ENCODE peak calls at places on chromosomes 3 and 15, in eight cellular contexts. V is uterus, X is Peyer's patch, I is heart left ventricle, N is sigmoid colon, Z is ovary, Q is spleen, R is IMR-90. M is an unnamed sample.

GRCh38 chr3:122389892-122390291 is 5.9 kb downstream of the FAM162A start:
- DNase-seq in V (no peak), X (no peak), I (no peak), N (no peak), Z (no peak), Q (no peak), R (no peak), M (no peak)

GRCh38 chr15:74843445-74843828 is 481 bp upstream of the ULK3 start:
- DNase-seq in V (no peak), X (no peak), I (no peak), N (no peak), Z (no peak), Q (no peak), R (no peak), M (no peak)

GRCh38 chr3:15979490-15979889 is 181.7 kb upstream of the ANKRD28 start:
- DNase-seq in V (no peak), X (no peak), I (no peak), N (no peak), Z (no peak), Q (no peak), R (no peak), M (no peak)

GRCh38 chr3:48215019-48215418 is 8.3 kb upstream of the CAMP start:
- DNase-seq in V (peak; percentile 41), X (no peak), I (peak; percentile 38), N (peak; percentile 73), Z (no peak), Q (no peak), R (no peak), M (no peak)

GRCh38 chr15:77107531-77108355 is 36.8 kb upstream of the TSPAN3 start:
- DNase-seq in V (peak; percentile 53), X (peak; percentile 64), I (peak; percentile 45), N (peak; percentile 72), Z (peak; percentile 65), Q (no peak), R (peak; percentile 60), M (peak; percentile 25)

GRCh38 chr15:57227181-57227580 is 149.1 kb upstream of the CGNL1 start:
- DNase-seq in V (no peak), X (no peak), I (no peak), N (no peak), Z (no peak), Q (no peak), R (no peak), M (no peak)

GRCh38 chr3:33787328-33788009 is 11.0 kb upstream of the PDCD6IP start:
- DNase-seq in V (peak; percentile 48), X (peak; percentile 65), I (peak; percentile 46), N (peak; percentile 73), Z (peak; percentile 44), Q (no peak), R (peak; percentile 72), M (peak; percentile 49)

GRCh38 chr3:8742921-8743605 is 9.5 kb downstream of the CAV3 start:
- DNase-seq in V (no peak), X (no peak), I (no peak), N (no peak), Z (no peak), Q (no peak), R (peak; percentile 74), M (peak; percentile 15)

GRCh38 chr3:97340940-97341339 is 423.6 kb upstream of the ARL6 start:
- DNase-seq in V (no peak), X (no peak), I (no peak), N (no peak), Z (no peak), Q (no peak), R (no peak), M (no peak)

GRCh38 chr3:125141596-125142417 is 70.7 kb downstream of the SLC12A8 start:
- DNase-seq in V (peak; percentile 61), X (peak; percentile 65), I (peak; percentile 84), N (peak; percentile 84), Z (peak; percentile 78), Q (peak; percentile 95), R (no peak), M (peak; percentile 68)

GRCh38 chr3:79018671-79019136 is 749.1 kb downstream of the ROBO1 start:
- DNase-seq in V (peak; percentile 59), X (peak; percentile 72), I (peak; percentile 61), N (peak; percentile 81), Z (peak; percentile 74), Q (peak; percentile 78), R (peak; percentile 64), M (no peak)

GRCh38 chr3:121692010-121692699 is 31.5 kb upstream of the HCLS1 start:
- DNase-seq in V (no peak), X (no peak), I (no peak), N (no peak), Z (no peak), Q (no peak), R (no peak), M (no peak)

GRCh38 chr3:13626915-13627460 is 78.1 kb downstream of the FBLN2 start:
- DNase-seq in V (no peak), X (no peak), I (no peak), N (no peak), Z (no peak), Q (no peak), R (no peak), M (no peak)

GRCh38 chr3:76438971-76439370 is 600.9 kb upstream of the ROBO2 start:
- DNase-seq in V (no peak), X (no peak), I (no peak), N (no peak), Z (no peak), Q (no peak), R (peak; percentile 77), M (no peak)

GRCh38 chr3:124119056-124119721 is 127.3 kb upstream of the ROPN1 start:
- DNase-seq in V (peak; percentile 24), X (no peak), I (no peak), N (no peak), Z (no peak), Q (no peak), R (peak; percentile 88), M (no peak)

GRCh38 chr3:188788621-188789081 is 383.1 kb upstream of the TPRG1 start:
- DNase-seq in V (no peak), X (no peak), I (peak; percentile 25), N (no peak), Z (no peak), Q (no peak), R (peak; percentile 97), M (no peak)

GRCh38 chr3:10648181-10648580 is 142.8 kb upstream of the ATP2B2 start:
- DNase-seq in V (no peak), X (no peak), I (no peak), N (no peak), Z (no peak), Q (peak; percentile 17), R (no peak), M (no peak)

GRCh38 chr3:61627768-61628185 is 66.4 kb downstream of the PTPRG start:
- DNase-seq in V (no peak), X (no peak), I (no peak), N (no peak), Z (no peak), Q (no peak), R (peak; percentile 93), M (no peak)

GRCh38 chr3:10783360-10784346 is 32.4 kb upstream of the SLC6A11 start:
- DNase-seq in V (no peak), X (no peak), I (no peak), N (no peak), Z (no peak), Q (no peak), R (peak; percentile 22), M (no peak)

GRCh38 chr3:56596441-56596840 is 39.5 kb downstream of the CCDC66 start:
- DNase-seq in V (no peak), X (no peak), I (no peak), N (no peak), Z (no peak), Q (no peak), R (no peak), M (no peak)

DNA sequence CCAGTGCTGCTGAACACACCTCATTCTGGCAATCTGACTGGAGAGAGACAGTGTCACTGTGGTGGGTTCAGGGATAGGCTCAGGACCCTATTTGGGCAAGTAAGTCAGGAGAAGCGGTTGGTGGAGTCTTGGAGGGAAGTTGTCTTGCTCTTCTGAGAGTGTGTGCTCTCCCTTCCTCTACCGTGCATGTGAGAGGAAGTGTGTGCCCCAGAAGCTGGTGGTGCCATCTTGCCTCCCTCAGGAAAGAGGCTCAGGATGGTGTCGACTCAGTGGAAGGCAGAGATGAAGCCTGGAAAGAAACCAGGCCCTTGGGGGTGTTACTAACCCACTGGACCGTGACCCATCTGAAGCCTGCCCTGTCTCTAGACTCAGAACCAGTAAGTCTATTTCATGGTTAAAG is 6.8 kb upstream of the RARRES1 start:
- DNase-seq in V (no peak), X (no peak), I (no peak), N (no peak), Z (no peak), Q (no peak), R (no peak), M (no peak)
- H3K27ac ChIP-seq in V (no peak overlapping the region), X (no peak overlapping the region), I (no peak overlapping the region), N (no peak overlapping the region), Z (no peak overlapping the region), Q (no peak overlapping the region), R (peak overlapping the region; percentile 95), M (peak overlapping the region; percentile 69)

DNA sequence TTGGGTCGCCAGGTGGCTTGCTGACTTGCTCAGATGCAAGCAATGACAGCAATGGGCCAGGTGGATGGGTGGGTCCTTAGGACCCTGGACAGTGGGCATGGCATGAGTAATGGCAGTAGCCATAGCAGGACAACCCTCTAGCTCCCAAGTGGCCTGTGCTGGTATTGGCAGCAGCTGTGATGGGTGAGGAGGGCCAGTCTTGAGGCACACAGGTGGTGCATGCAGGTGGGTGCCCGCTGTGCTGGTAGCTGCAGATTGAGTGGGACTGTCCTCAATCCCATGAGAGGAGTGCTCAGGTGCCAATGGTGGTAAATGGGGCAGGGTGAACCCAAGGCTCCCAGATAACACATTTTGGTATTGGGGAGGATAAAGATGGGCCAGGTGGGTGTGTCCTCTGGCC is 24.2 kb downstream of the AGBL1 start:
- DNase-seq in V (no peak), X (no peak), I (no peak), N (no peak), Z (no peak), Q (peak; percentile 55), R (no peak), M (no peak)
- TF ChIP-seq POLR2A in V (no peak), X (no peak), I (no peak), N (no peak), Z (no peak), Q (no peak), R (no peak), M (no peak)

GRCh38 chr15:88631464-88632028 is 7.3 kb upstream of the ISG20 start:
- DNase-seq in V (no peak), X (peak; percentile 44), I (no peak), N (peak; percentile 68), Z (peak; percentile 33), Q (peak; percentile 85), R (no peak), M (no peak)
- H3K27ac ChIP-seq in V (peak overlapping the region; percentile 33), X (peak overlapping the region; percentile 96), I (no peak overlapping the region), N (peak overlapping the region; percentile 42), Z (no peak overlapping the region), Q (peak overlapping the region; percentile 99), R (no peak overlapping the region), M (peak overlapping the region; percentile 64)

DNA sequence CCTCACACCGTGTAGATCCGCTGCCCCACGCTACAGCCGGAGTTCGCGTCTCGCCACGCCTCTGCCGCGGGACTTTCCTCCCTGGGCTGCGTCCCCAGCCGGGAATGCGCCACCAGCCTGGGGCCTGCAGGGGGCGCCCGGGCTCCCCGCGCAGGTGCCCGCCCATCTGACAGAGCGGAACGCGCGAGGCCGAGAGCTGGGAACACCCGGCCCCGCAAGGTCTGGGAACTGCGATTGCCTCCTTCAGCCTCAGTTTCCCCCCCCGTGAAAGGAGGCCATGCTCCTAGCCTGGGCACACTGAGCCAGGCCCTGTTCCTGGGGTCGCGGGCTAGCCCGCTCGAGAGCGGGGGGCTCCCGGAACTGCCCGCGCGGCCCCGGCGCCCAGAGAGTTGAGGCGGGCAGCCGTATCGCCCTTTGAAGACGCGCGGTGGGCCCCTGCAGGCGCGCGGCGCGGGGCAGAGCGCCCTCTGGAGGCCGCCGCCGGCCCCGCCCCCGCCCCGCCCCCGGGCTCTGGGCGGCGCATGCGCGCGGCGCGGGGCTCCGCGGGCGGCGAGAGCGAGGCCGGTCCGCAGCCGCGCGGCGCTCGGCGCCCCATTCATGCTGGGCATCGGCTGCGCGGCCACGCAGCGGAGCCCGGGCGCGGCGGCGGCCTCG is at the start of gene PLXNA1:
- DNase-seq in V (peak; percentile 79), X (peak; percentile 89), I (peak; percentile 77), N (peak; percentile 88), Z (peak; percentile 81), Q (peak; percentile 97), R (peak; percentile 66), M (no peak)
- TF ChIP-seq POLR2A in V (no peak), X (peak; percentile 14), I (no peak), N (no peak), Z (no peak), Q (no peak), R (peak; percentile 55), M (no peak)

M was measured in breast epithelium.